ENCODE peak calls at places on chromosome 3, in six cellular contexts. One of them, this sample, is unnamed.

GRCh38 chr3:150227839-150228238 is 180.3 kb upstream of the TSC22D2 start:
- DNase-seq in body of pancreas: peak; percentile 47
- DNase-seq in effector memory CD4-positive, alpha-beta T cell: no peak
- DNase-seq in iris pigment epithelial cell: peak; percentile 69
- DNase-seq in ACHN: peak; percentile 68
- DNase-seq in HS-27A: no peak
- DNase-seq in this sample: no peak

GRCh38 chr3:131917006-131917405 is 117.8 kb downstream of the CPNE4 start:
- DNase-seq in body of pancreas: no peak
- DNase-seq in effector memory CD4-positive, alpha-beta T cell: no peak
- DNase-seq in iris pigment epithelial cell: no peak
- DNase-seq in ACHN: no peak
- DNase-seq in HS-27A: no peak
- DNase-seq in this sample: no peak

GRCh38 chr3:10693457-10693856 is 122.6 kb upstream of the SLC6A11 start:
- DNase-seq in body of pancreas: no peak
- DNase-seq in effector memory CD4-positive, alpha-beta T cell: no peak
- DNase-seq in iris pigment epithelial cell: peak; percentile 16
- DNase-seq in ACHN: no peak
- DNase-seq in HS-27A: no peak
- DNase-seq in this sample: no peak

GRCh38 chr3:105793040-105793439 is 75.8 kb downstream of the CBLB start:
- DNase-seq in body of pancreas: no peak
- DNase-seq in effector memory CD4-positive, alpha-beta T cell: no peak
- DNase-seq in iris pigment epithelial cell: peak; percentile 44
- DNase-seq in ACHN: no peak
- DNase-seq in HS-27A: no peak
- DNase-seq in this sample: peak; percentile 40

GRCh38 chr3:85433334-85433733 is 474.5 kb downstream of the CADM2 start:
- DNase-seq in body of pancreas: no peak
- DNase-seq in effector memory CD4-positive, alpha-beta T cell: no peak
- DNase-seq in iris pigment epithelial cell: peak; percentile 18
- DNase-seq in ACHN: no peak
- DNase-seq in HS-27A: no peak
- DNase-seq in this sample: peak; percentile 46

GRCh38 chr3:131694351-131694750 is 191.6 kb upstream of the MRPL3 start:
- DNase-seq in body of pancreas: no peak
- DNase-seq in effector memory CD4-positive, alpha-beta T cell: no peak
- DNase-seq in iris pigment epithelial cell: no peak
- DNase-seq in ACHN: no peak
- DNase-seq in HS-27A: no peak
- DNase-seq in this sample: no peak

GRCh38 chr3:16369885-16370284 is 104.9 kb downstream of the OXNAD1 start:
- DNase-seq in body of pancreas: no peak
- DNase-seq in effector memory CD4-positive, alpha-beta T cell: no peak
- DNase-seq in iris pigment epithelial cell: peak; percentile 54
- DNase-seq in ACHN: no peak
- DNase-seq in HS-27A: no peak
- DNase-seq in this sample: peak; percentile 77

GRCh38 chr3:46695177-46695961 is 1.9 kb upstream of the ALS2CL start:
- DNase-seq in body of pancreas: no peak
- DNase-seq in effector memory CD4-positive, alpha-beta T cell: no peak
- DNase-seq in iris pigment epithelial cell: no peak
- DNase-seq in ACHN: peak; percentile 33
- DNase-seq in HS-27A: no peak
- DNase-seq in this sample: no peak

GRCh38 chr3:185739264-185739701 is 85.6 kb downstream of the IGF2BP2 start:
- DNase-seq in body of pancreas: no peak
- DNase-seq in effector memory CD4-positive, alpha-beta T cell: no peak
- DNase-seq in iris pigment epithelial cell: no peak
- DNase-seq in ACHN: no peak
- DNase-seq in HS-27A: no peak
- DNase-seq in this sample: no peak

GRCh38 chr3:65761890-65762605 is 276.7 kb downstream of the MAGI1 start:
- DNase-seq in body of pancreas: no peak
- DNase-seq in effector memory CD4-positive, alpha-beta T cell: no peak
- DNase-seq in iris pigment epithelial cell: no peak
- DNase-seq in ACHN: no peak
- DNase-seq in HS-27A: no peak
- DNase-seq in this sample: no peak

GRCh38 chr3:55636300-55637195 is 149.4 kb upstream of the WNT5A start:
- DNase-seq in body of pancreas: no peak
- DNase-seq in effector memory CD4-positive, alpha-beta T cell: no peak
- DNase-seq in iris pigment epithelial cell: no peak
- DNase-seq in ACHN: no peak
- DNase-seq in HS-27A: no peak
- DNase-seq in this sample: no peak

GRCh38 chr3:43071313-43071893 is 34.5 kb downstream of the POMGNT2 start:
- DNase-seq in body of pancreas: no peak
- DNase-seq in effector memory CD4-positive, alpha-beta T cell: no peak
- DNase-seq in iris pigment epithelial cell: no peak
- DNase-seq in ACHN: no peak
- DNase-seq in HS-27A: no peak
- DNase-seq in this sample: no peak

GRCh38 chr3:56144792-56145191 is 323.5 kb downstream of the ERC2 start:
- DNase-seq in body of pancreas: no peak
- DNase-seq in effector memory CD4-positive, alpha-beta T cell: no peak
- DNase-seq in iris pigment epithelial cell: no peak
- DNase-seq in ACHN: no peak
- DNase-seq in HS-27A: no peak
- DNase-seq in this sample: no peak

GRCh38 chr3:111215481-111215880 is 143.9 kb downstream of the NECTIN3 start:
- DNase-seq in body of pancreas: no peak
- DNase-seq in effector memory CD4-positive, alpha-beta T cell: no peak
- DNase-seq in iris pigment epithelial cell: no peak
- DNase-seq in ACHN: no peak
- DNase-seq in HS-27A: no peak
- DNase-seq in this sample: no peak

GRCh38 chr3:153625506-153625905 is 463.5 kb downstream of the RAP2B start:
- DNase-seq in body of pancreas: no peak
- DNase-seq in effector memory CD4-positive, alpha-beta T cell: no peak
- DNase-seq in iris pigment epithelial cell: no peak
- DNase-seq in ACHN: no peak
- DNase-seq in HS-27A: no peak
- DNase-seq in this sample: no peak

GRCh38 chr3:13023251-13024055 is 49.8 kb downstream of the IQSEC1 start:
- DNase-seq in body of pancreas: no peak
- DNase-seq in effector memory CD4-positive, alpha-beta T cell: no peak
- DNase-seq in iris pigment epithelial cell: no peak
- DNase-seq in ACHN: peak; percentile 7
- DNase-seq in HS-27A: no peak
- DNase-seq in this sample: no peak

GRCh38 chr3:39361252-39361927 is 21.8 kb upstream of the SLC25A38 start:
- DNase-seq in body of pancreas: no peak
- DNase-seq in effector memory CD4-positive, alpha-beta T cell: peak; percentile 41
- DNase-seq in iris pigment epithelial cell: no peak
- DNase-seq in ACHN: no peak
- DNase-seq in HS-27A: no peak
- DNase-seq in this sample: no peak

GRCh38 chr3:100804631-100805030 is 95.3 kb downstream of the TFG start:
- DNase-seq in body of pancreas: no peak
- DNase-seq in effector memory CD4-positive, alpha-beta T cell: no peak
- DNase-seq in iris pigment epithelial cell: no peak
- DNase-seq in ACHN: no peak
- DNase-seq in HS-27A: no peak
- DNase-seq in this sample: no peak

GRCh38 chr3:56974242-56974945 is 86.1 kb upstream of the SPATA12 start:
- DNase-seq in body of pancreas: no peak
- DNase-seq in effector memory CD4-positive, alpha-beta T cell: no peak
- DNase-seq in iris pigment epithelial cell: no peak
- DNase-seq in ACHN: no peak
- DNase-seq in HS-27A: no peak
- DNase-seq in this sample: peak; percentile 20

GRCh38 chr3:11306815-11307589 is 34.8 kb downstream of the ATG7 start:
- DNase-seq in body of pancreas: no peak
- DNase-seq in effector memory CD4-positive, alpha-beta T cell: no peak
- DNase-seq in iris pigment epithelial cell: peak; percentile 74
- DNase-seq in ACHN: no peak
- DNase-seq in HS-27A: no peak
- DNase-seq in this sample: peak; percentile 68

GRCh38 chr3:127431066-127431465 is 143.2 kb upstream of the PRR20G start:
- DNase-seq in body of pancreas: no peak
- DNase-seq in effector memory CD4-positive, alpha-beta T cell: no peak
- DNase-seq in iris pigment epithelial cell: peak; percentile 6
- DNase-seq in ACHN: no peak
- DNase-seq in HS-27A: no peak
- DNase-seq in this sample: no peak

GRCh38 chr3:12901631-12902045 is 60.3 kb upstream of the RPL32 start:
- DNase-seq in body of pancreas: no peak
- DNase-seq in effector memory CD4-positive, alpha-beta T cell: no peak
- DNase-seq in iris pigment epithelial cell: no peak
- DNase-seq in ACHN: no peak
- DNase-seq in HS-27A: no peak
- DNase-seq in this sample: no peak

GRCh38 chr3:122960652-122961051 is 66.9 kb downstream of the SEMA5B start:
- DNase-seq in body of pancreas: no peak
- DNase-seq in effector memory CD4-positive, alpha-beta T cell: no peak
- DNase-seq in iris pigment epithelial cell: no peak
- DNase-seq in ACHN: no peak
- DNase-seq in HS-27A: no peak
- DNase-seq in this sample: no peak

GRCh38 chr3:36918050-36918449 is 26.8 kb downstream of the TRANK1 start:
- DNase-seq in body of pancreas: no peak
- DNase-seq in effector memory CD4-positive, alpha-beta T cell: no peak
- DNase-seq in iris pigment epithelial cell: no peak
- DNase-seq in ACHN: no peak
- DNase-seq in HS-27A: no peak
- DNase-seq in this sample: no peak

GRCh38 chr3:177731644-177732268 is 534.5 kb upstream of the TBL1XR1 start:
- DNase-seq in body of pancreas: no peak
- DNase-seq in effector memory CD4-positive, alpha-beta T cell: no peak
- DNase-seq in iris pigment epithelial cell: peak; percentile 97
- DNase-seq in ACHN: no peak
- DNase-seq in HS-27A: peak; percentile 42
- DNase-seq in this sample: peak; percentile 86

GRCh38 chr3:123869165-123869564 is 15.0 kb downstream of the MYLK start:
- DNase-seq in body of pancreas: no peak
- DNase-seq in effector memory CD4-positive, alpha-beta T cell: no peak
- DNase-seq in iris pigment epithelial cell: no peak
- DNase-seq in ACHN: no peak
- DNase-seq in HS-27A: no peak
- DNase-seq in this sample: no peak